ENCODE peak calls at places on chromosomes 6 and 20, in four cellular contexts. One of them, this sample, is unnamed.

GRCh38 chr6:137570307-137570832 is 76.2 kb upstream of the OLIG3 start:
- DNase-seq in activated CD8-positive, alpha-beta memory T cell treated with anti-CD3 and anti-CD28 coated beads, Interleukin-2, amount 10 ng/mL, durations not matched to agents 7 days and 5 days: no peak
- DNase-seq in heart right ventricle: no peak
- DNase-seq in AG08396: no peak
- DNase-seq in this sample: no peak

GRCh38 chr20:1820137-1821074 is 74.8 kb upstream of the SIRPA start:
- DNase-seq in activated CD8-positive, alpha-beta memory T cell treated with anti-CD3 and anti-CD28 coated beads, Interleukin-2, amount 10 ng/mL, durations not matched to agents 7 days and 5 days: no peak
- DNase-seq in heart right ventricle: no peak
- DNase-seq in AG08396: peak
- DNase-seq in this sample: no peak

GRCh38 chr6:33978593-33979150 is 167.2 kb downstream of the GRM4 start:
- DNase-seq in activated CD8-positive, alpha-beta memory T cell treated with anti-CD3 and anti-CD28 coated beads, Interleukin-2, amount 10 ng/mL, durations not matched to agents 7 days and 5 days: no peak
- DNase-seq in heart right ventricle: no peak
- DNase-seq in AG08396: no peak
- DNase-seq in this sample: no peak

GRCh38 chr20:9417665-9418064 is 96.7 kb upstream of the LAMP5 start:
- DNase-seq in activated CD8-positive, alpha-beta memory T cell treated with anti-CD3 and anti-CD28 coated beads, Interleukin-2, amount 10 ng/mL, durations not matched to agents 7 days and 5 days: no peak
- DNase-seq in heart right ventricle: no peak
- DNase-seq in AG08396: no peak
- DNase-seq in this sample: no peak

GRCh38 chr6:36855750-36856149 is 16.5 kb upstream of the CPNE5 start:
- DNase-seq in activated CD8-positive, alpha-beta memory T cell treated with anti-CD3 and anti-CD28 coated beads, Interleukin-2, amount 10 ng/mL, durations not matched to agents 7 days and 5 days: no peak
- DNase-seq in heart right ventricle: no peak
- DNase-seq in AG08396: no peak
- DNase-seq in this sample: no peak

GRCh38 chr6:40962241-40962640 is 76.8 kb downstream of the UNC5CL start:
- DNase-seq in activated CD8-positive, alpha-beta memory T cell treated with anti-CD3 and anti-CD28 coated beads, Interleukin-2, amount 10 ng/mL, durations not matched to agents 7 days and 5 days: peak
- DNase-seq in heart right ventricle: no peak
- DNase-seq in AG08396: peak
- DNase-seq in this sample: no peak

GRCh38 chr6:124226396-124226795 is 422.7 kb downstream of the NKAIN2 start:
- DNase-seq in activated CD8-positive, alpha-beta memory T cell treated with anti-CD3 and anti-CD28 coated beads, Interleukin-2, amount 10 ng/mL, durations not matched to agents 7 days and 5 days: no peak
- DNase-seq in heart right ventricle: no peak
- DNase-seq in AG08396: no peak
- DNase-seq in this sample: no peak

GRCh38 chr6:36547646-36548400 is 544 bp upstream of the STK38 start:
- DNase-seq in activated CD8-positive, alpha-beta memory T cell treated with anti-CD3 and anti-CD28 coated beads, Interleukin-2, amount 10 ng/mL, durations not matched to agents 7 days and 5 days: no peak
- DNase-seq in heart right ventricle: no peak
- DNase-seq in AG08396: no peak
- DNase-seq in this sample: no peak

GRCh38 chr6:152329640-152330202 is 307.4 kb downstream of the SYNE1 start:
- DNase-seq in activated CD8-positive, alpha-beta memory T cell treated with anti-CD3 and anti-CD28 coated beads, Interleukin-2, amount 10 ng/mL, durations not matched to agents 7 days and 5 days: no peak
- DNase-seq in heart right ventricle: no peak
- DNase-seq in AG08396: no peak
- DNase-seq in this sample: no peak

GRCh38 chr20:61043681-61044080 is 208.4 kb upstream of the CDH4 start:
- DNase-seq in activated CD8-positive, alpha-beta memory T cell treated with anti-CD3 and anti-CD28 coated beads, Interleukin-2, amount 10 ng/mL, durations not matched to agents 7 days and 5 days: no peak
- DNase-seq in heart right ventricle: no peak
- DNase-seq in AG08396: no peak
- DNase-seq in this sample: no peak

GRCh38 chr20:31605902-31606677 is 1.0 kb downstream of the ID1 start:
- DNase-seq in activated CD8-positive, alpha-beta memory T cell treated with anti-CD3 and anti-CD28 coated beads, Interleukin-2, amount 10 ng/mL, durations not matched to agents 7 days and 5 days: peak
- DNase-seq in heart right ventricle: no peak
- DNase-seq in AG08396: no peak
- DNase-seq in this sample: no peak

GRCh38 chr6:167993169-167993568 is 4.3 kb upstream of the KIF25 start:
- DNase-seq in activated CD8-positive, alpha-beta memory T cell treated with anti-CD3 and anti-CD28 coated beads, Interleukin-2, amount 10 ng/mL, durations not matched to agents 7 days and 5 days: peak
- DNase-seq in heart right ventricle: peak
- DNase-seq in AG08396: no peak
- DNase-seq in this sample: no peak

GRCh38 chr6:119173249-119174084 is 95.0 kb upstream of the FAM184A start:
- DNase-seq in activated CD8-positive, alpha-beta memory T cell treated with anti-CD3 and anti-CD28 coated beads, Interleukin-2, amount 10 ng/mL, durations not matched to agents 7 days and 5 days: no peak
- DNase-seq in heart right ventricle: no peak
- DNase-seq in AG08396: no peak
- DNase-seq in this sample: no peak

GRCh38 chr6:63663147-63663877 is 27.7 kb downstream of the PHF3 start:
- DNase-seq in activated CD8-positive, alpha-beta memory T cell treated with anti-CD3 and anti-CD28 coated beads, Interleukin-2, amount 10 ng/mL, durations not matched to agents 7 days and 5 days: no peak
- DNase-seq in heart right ventricle: no peak
- DNase-seq in AG08396: peak
- DNase-seq in this sample: no peak

GRCh38 chr6:149899486-149899885 is 1.6 kb upstream of the RAET1E start:
- DNase-seq in activated CD8-positive, alpha-beta memory T cell treated with anti-CD3 and anti-CD28 coated beads, Interleukin-2, amount 10 ng/mL, durations not matched to agents 7 days and 5 days: no peak
- DNase-seq in heart right ventricle: no peak
- DNase-seq in AG08396: no peak
- DNase-seq in this sample: peak

GRCh38 chr6:97443408-97444080 is 160.5 kb upstream of the MMS22L start:
- DNase-seq in activated CD8-positive, alpha-beta memory T cell treated with anti-CD3 and anti-CD28 coated beads, Interleukin-2, amount 10 ng/mL, durations not matched to agents 7 days and 5 days: no peak
- DNase-seq in heart right ventricle: no peak
- DNase-seq in AG08396: no peak
- DNase-seq in this sample: no peak

GRCh38 chr6:21103626-21104224 is 489.8 kb upstream of the SOX4 start:
- DNase-seq in activated CD8-positive, alpha-beta memory T cell treated with anti-CD3 and anti-CD28 coated beads, Interleukin-2, amount 10 ng/mL, durations not matched to agents 7 days and 5 days: no peak
- DNase-seq in heart right ventricle: no peak
- DNase-seq in AG08396: no peak
- DNase-seq in this sample: no peak

GRCh38 chr6:26328265-26328844 is 36.6 kb upstream of the BTN3A2 start:
- DNase-seq in activated CD8-positive, alpha-beta memory T cell treated with anti-CD3 and anti-CD28 coated beads, Interleukin-2, amount 10 ng/mL, durations not matched to agents 7 days and 5 days: no peak
- DNase-seq in heart right ventricle: no peak
- DNase-seq in AG08396: no peak
- DNase-seq in this sample: no peak